ENCODE peak calls at places on chromosomes 5 and 9, in ten cellular contexts. One of them, this sample, is unnamed.

GRCh38 chr5:112146323-112146848 is 272.7 kb downstream of the EPB41L4A start:
- DNase-seq in glutamatergic neuron: no peak
- DNase-seq in KG1: no peak
- DNase-seq in cardiac fibroblast: peak
- DNase-seq in NCI-H1092 treated with DMSO at 0.1 percent for 48 hours: no peak
- DNase-seq in brain microvascular endothelial cell: peak
- DNase-seq in substantia nigra: no peak
- DNase-seq in left ventricle myocardium inferior: no peak
- DNase-seq in M059J: peak
- DNase-seq in H9: no peak
- DNase-seq in this sample: no peak

GRCh38 chr5:141992349-141992963 is 20.4 kb downstream of the GNPDA1 start:
- DNase-seq in glutamatergic neuron: peak
- DNase-seq in KG1: no peak
- DNase-seq in cardiac fibroblast: peak
- DNase-seq in NCI-H1092 treated with DMSO at 0.1 percent for 48 hours: peak
- DNase-seq in brain microvascular endothelial cell: peak
- DNase-seq in substantia nigra: peak
- DNase-seq in left ventricle myocardium inferior: peak
- DNase-seq in M059J: peak
- DNase-seq in H9: no peak
- DNase-seq in this sample: peak

GRCh38 chr9:16039103-16039987 is 486.5 kb downstream of the CCDC171 start:
- DNase-seq in glutamatergic neuron: peak
- DNase-seq in KG1: no peak
- DNase-seq in cardiac fibroblast: no peak
- DNase-seq in NCI-H1092 treated with DMSO at 0.1 percent for 48 hours: no peak
- DNase-seq in brain microvascular endothelial cell: peak
- DNase-seq in substantia nigra: peak
- DNase-seq in left ventricle myocardium inferior: no peak
- DNase-seq in M059J: peak
- DNase-seq in H9: peak
- DNase-seq in this sample: peak

GRCh38 chr9:126295516-126295915 is 31.1 kb upstream of the MVB12B start:
- DNase-seq in glutamatergic neuron: no peak
- DNase-seq in KG1: no peak
- DNase-seq in cardiac fibroblast: no peak
- DNase-seq in NCI-H1092 treated with DMSO at 0.1 percent for 48 hours: no peak
- DNase-seq in brain microvascular endothelial cell: no peak
- DNase-seq in substantia nigra: no peak
- DNase-seq in left ventricle myocardium inferior: no peak
- DNase-seq in M059J: no peak
- DNase-seq in H9: no peak
- DNase-seq in this sample: no peak

GRCh38 chr9:35749515-35750255 is 598 bp downstream of the RGP1 start:
- DNase-seq in glutamatergic neuron: no peak
- DNase-seq in KG1: no peak
- DNase-seq in cardiac fibroblast: no peak
- DNase-seq in NCI-H1092 treated with DMSO at 0.1 percent for 48 hours: no peak
- DNase-seq in brain microvascular endothelial cell: no peak
- DNase-seq in substantia nigra: no peak
- DNase-seq in left ventricle myocardium inferior: no peak
- DNase-seq in M059J: peak
- DNase-seq in H9: peak
- DNase-seq in this sample: no peak

GRCh38 chr5:172005708-172006377 is 595 bp downstream of the FBXW11 start:
- DNase-seq in glutamatergic neuron: peak
- DNase-seq in KG1: no peak
- DNase-seq in cardiac fibroblast: peak
- DNase-seq in NCI-H1092 treated with DMSO at 0.1 percent for 48 hours: no peak
- DNase-seq in brain microvascular endothelial cell: peak
- DNase-seq in substantia nigra: peak
- DNase-seq in left ventricle myocardium inferior: peak
- DNase-seq in M059J: peak
- DNase-seq in H9: peak
- DNase-seq in this sample: no peak

GRCh38 chr9:19512432-19512831 is 103.6 kb downstream of the ACER2 start:
- DNase-seq in glutamatergic neuron: no peak
- DNase-seq in KG1: no peak
- DNase-seq in cardiac fibroblast: no peak
- DNase-seq in NCI-H1092 treated with DMSO at 0.1 percent for 48 hours: no peak
- DNase-seq in brain microvascular endothelial cell: no peak
- DNase-seq in substantia nigra: no peak
- DNase-seq in left ventricle myocardium inferior: no peak
- DNase-seq in M059J: no peak
- DNase-seq in H9: no peak
- DNase-seq in this sample: no peak

GRCh38 chr5:106894964-106895363 is 775.8 kb downstream of the EFNA5 start:
- DNase-seq in glutamatergic neuron: no peak
- DNase-seq in KG1: no peak
- DNase-seq in cardiac fibroblast: peak
- DNase-seq in NCI-H1092 treated with DMSO at 0.1 percent for 48 hours: no peak
- DNase-seq in brain microvascular endothelial cell: peak
- DNase-seq in substantia nigra: no peak
- DNase-seq in left ventricle myocardium inferior: no peak
- DNase-seq in M059J: peak
- DNase-seq in H9: no peak
- DNase-seq in this sample: no peak

GRCh38 chr5:154076240-154076922 is 37.6 kb downstream of the MFAP3 start:
- DNase-seq in glutamatergic neuron: no peak
- DNase-seq in KG1: no peak
- DNase-seq in cardiac fibroblast: no peak
- DNase-seq in NCI-H1092 treated with DMSO at 0.1 percent for 48 hours: no peak
- DNase-seq in brain microvascular endothelial cell: no peak
- DNase-seq in substantia nigra: no peak
- DNase-seq in left ventricle myocardium inferior: no peak
- DNase-seq in M059J: no peak
- DNase-seq in H9: no peak
- DNase-seq in this sample: no peak

GRCh38 chr9:93945400-93946337 is 9.5 kb downstream of the BARX1 start:
- DNase-seq in glutamatergic neuron: no peak
- DNase-seq in KG1: no peak
- DNase-seq in cardiac fibroblast: no peak
- DNase-seq in NCI-H1092 treated with DMSO at 0.1 percent for 48 hours: peak
- DNase-seq in brain microvascular endothelial cell: no peak
- DNase-seq in substantia nigra: no peak
- DNase-seq in left ventricle myocardium inferior: no peak
- DNase-seq in M059J: no peak
- DNase-seq in H9: no peak
- DNase-seq in this sample: no peak

GRCh38 chr9:5671711-5672353 is 42.9 kb downstream of the RIC1 start:
- DNase-seq in glutamatergic neuron: no peak
- DNase-seq in KG1: no peak
- DNase-seq in cardiac fibroblast: no peak
- DNase-seq in NCI-H1092 treated with DMSO at 0.1 percent for 48 hours: peak
- DNase-seq in brain microvascular endothelial cell: no peak
- DNase-seq in substantia nigra: no peak
- DNase-seq in left ventricle myocardium inferior: no peak
- DNase-seq in M059J: peak
- DNase-seq in H9: no peak
- DNase-seq in this sample: no peak

GRCh38 chr5:155080721-155081120 is 67.2 kb downstream of the KIF4B start:
- DNase-seq in glutamatergic neuron: no peak
- DNase-seq in KG1: no peak
- DNase-seq in cardiac fibroblast: no peak
- DNase-seq in NCI-H1092 treated with DMSO at 0.1 percent for 48 hours: no peak
- DNase-seq in brain microvascular endothelial cell: peak
- DNase-seq in substantia nigra: no peak
- DNase-seq in left ventricle myocardium inferior: no peak
- DNase-seq in M059J: no peak
- DNase-seq in H9: no peak
- DNase-seq in this sample: no peak

GRCh38 chr9:14438232-14438966 is 124.5 kb upstream of the NFIB start:
- DNase-seq in glutamatergic neuron: no peak
- DNase-seq in KG1: no peak
- DNase-seq in cardiac fibroblast: no peak
- DNase-seq in NCI-H1092 treated with DMSO at 0.1 percent for 48 hours: no peak
- DNase-seq in brain microvascular endothelial cell: no peak
- DNase-seq in substantia nigra: no peak
- DNase-seq in left ventricle myocardium inferior: no peak
- DNase-seq in M059J: peak
- DNase-seq in H9: no peak
- DNase-seq in this sample: no peak

GRCh38 chr5:152349683-152350526 is 55.2 kb downstream of the NMUR2 start:
- DNase-seq in glutamatergic neuron: peak
- DNase-seq in KG1: no peak
- DNase-seq in cardiac fibroblast: peak
- DNase-seq in NCI-H1092 treated with DMSO at 0.1 percent for 48 hours: peak
- DNase-seq in brain microvascular endothelial cell: peak
- DNase-seq in substantia nigra: peak
- DNase-seq in left ventricle myocardium inferior: peak
- DNase-seq in M059J: peak
- DNase-seq in H9: peak
- DNase-seq in this sample: peak

GRCh38 chr5:81426347-81426746 is 32.4 kb upstream of the ACOT12 start:
- DNase-seq in glutamatergic neuron: no peak
- DNase-seq in KG1: no peak
- DNase-seq in cardiac fibroblast: no peak
- DNase-seq in NCI-H1092 treated with DMSO at 0.1 percent for 48 hours: no peak
- DNase-seq in brain microvascular endothelial cell: no peak
- DNase-seq in substantia nigra: no peak
- DNase-seq in left ventricle myocardium inferior: no peak
- DNase-seq in M059J: no peak
- DNase-seq in H9: no peak
- DNase-seq in this sample: no peak

GRCh38 chr5:124596595-124597388 is 149.6 kb downstream of the ZNF608 start:
- DNase-seq in glutamatergic neuron: no peak
- DNase-seq in KG1: no peak
- DNase-seq in cardiac fibroblast: peak
- DNase-seq in NCI-H1092 treated with DMSO at 0.1 percent for 48 hours: no peak
- DNase-seq in brain microvascular endothelial cell: peak
- DNase-seq in substantia nigra: no peak
- DNase-seq in left ventricle myocardium inferior: no peak
- DNase-seq in M059J: peak
- DNase-seq in H9: no peak
- DNase-seq in this sample: no peak

GRCh38 chr5:134053840-134054338 is 49.1 kb upstream of the VDAC1 start:
- DNase-seq in glutamatergic neuron: no peak
- DNase-seq in KG1: peak
- DNase-seq in cardiac fibroblast: peak
- DNase-seq in NCI-H1092 treated with DMSO at 0.1 percent for 48 hours: no peak
- DNase-seq in brain microvascular endothelial cell: no peak
- DNase-seq in substantia nigra: no peak
- DNase-seq in left ventricle myocardium inferior: no peak
- DNase-seq in M059J: peak
- DNase-seq in H9: no peak
- DNase-seq in this sample: no peak

GRCh38 chr5:136686192-136686872 is 321.0 kb upstream of the TRPC7 start:
- DNase-seq in glutamatergic neuron: no peak
- DNase-seq in KG1: no peak
- DNase-seq in cardiac fibroblast: peak
- DNase-seq in NCI-H1092 treated with DMSO at 0.1 percent for 48 hours: peak
- DNase-seq in brain microvascular endothelial cell: peak
- DNase-seq in substantia nigra: no peak
- DNase-seq in left ventricle myocardium inferior: no peak
- DNase-seq in M059J: peak
- DNase-seq in H9: peak
- DNase-seq in this sample: no peak

GRCh38 chr9:96009690-96010477 is 134.4 kb downstream of the ERCC6L2 start:
- DNase-seq in glutamatergic neuron: no peak
- DNase-seq in KG1: no peak
- DNase-seq in cardiac fibroblast: no peak
- DNase-seq in NCI-H1092 treated with DMSO at 0.1 percent for 48 hours: no peak
- DNase-seq in brain microvascular endothelial cell: peak
- DNase-seq in substantia nigra: no peak
- DNase-seq in left ventricle myocardium inferior: no peak
- DNase-seq in M059J: peak
- DNase-seq in H9: no peak
- DNase-seq in this sample: no peak

GRCh38 chr5:38500861-38501260 is 55.6 kb downstream of the LIFR start:
- DNase-seq in glutamatergic neuron: no peak
- DNase-seq in KG1: no peak
- DNase-seq in cardiac fibroblast: peak
- DNase-seq in NCI-H1092 treated with DMSO at 0.1 percent for 48 hours: no peak
- DNase-seq in brain microvascular endothelial cell: peak
- DNase-seq in substantia nigra: no peak
- DNase-seq in left ventricle myocardium inferior: no peak
- DNase-seq in M059J: peak
- DNase-seq in H9: no peak
- DNase-seq in this sample: no peak

GRCh38 chr9:127223810-127224177 is 40.8 kb upstream of the GARNL3 start:
- DNase-seq in glutamatergic neuron: no peak
- DNase-seq in KG1: no peak
- DNase-seq in cardiac fibroblast: no peak
- DNase-seq in NCI-H1092 treated with DMSO at 0.1 percent for 48 hours: no peak
- DNase-seq in brain microvascular endothelial cell: no peak
- DNase-seq in substantia nigra: no peak
- DNase-seq in left ventricle myocardium inferior: no peak
- DNase-seq in M059J: no peak
- DNase-seq in H9: no peak
- DNase-seq in this sample: no peak

GRCh38 chr9:129393064-129393463 is 215.0 kb upstream of the IER5L start:
- DNase-seq in glutamatergic neuron: no peak
- DNase-seq in KG1: no peak
- DNase-seq in cardiac fibroblast: no peak
- DNase-seq in NCI-H1092 treated with DMSO at 0.1 percent for 48 hours: no peak
- DNase-seq in brain microvascular endothelial cell: no peak
- DNase-seq in substantia nigra: no peak
- DNase-seq in left ventricle myocardium inferior: no peak
- DNase-seq in M059J: no peak
- DNase-seq in H9: no peak
- DNase-seq in this sample: no peak

GRCh38 chr9:94865599-94866456 is 139.3 kb downstream of the AOPEP start:
- DNase-seq in glutamatergic neuron: peak
- DNase-seq in KG1: no peak
- DNase-seq in cardiac fibroblast: peak
- DNase-seq in NCI-H1092 treated with DMSO at 0.1 percent for 48 hours: peak
- DNase-seq in brain microvascular endothelial cell: no peak
- DNase-seq in substantia nigra: peak
- DNase-seq in left ventricle myocardium inferior: peak
- DNase-seq in M059J: peak
- DNase-seq in H9: no peak
- DNase-seq in this sample: no peak

GRCh38 chr5:43543434-43543833 is 13.4 kb downstream of the PAIP1 start:
- DNase-seq in glutamatergic neuron: no peak
- DNase-seq in KG1: no peak
- DNase-seq in cardiac fibroblast: no peak
- DNase-seq in NCI-H1092 treated with DMSO at 0.1 percent for 48 hours: no peak
- DNase-seq in brain microvascular endothelial cell: no peak
- DNase-seq in substantia nigra: no peak
- DNase-seq in left ventricle myocardium inferior: no peak
- DNase-seq in M059J: no peak
- DNase-seq in H9: no peak
- DNase-seq in this sample: no peak

GRCh38 chr5:14273207-14273767 is 130.1 kb downstream of the TRIO start:
- DNase-seq in glutamatergic neuron: no peak
- DNase-seq in KG1: no peak
- DNase-seq in cardiac fibroblast: no peak
- DNase-seq in NCI-H1092 treated with DMSO at 0.1 percent for 48 hours: no peak
- DNase-seq in brain microvascular endothelial cell: no peak
- DNase-seq in substantia nigra: no peak
- DNase-seq in left ventricle myocardium inferior: no peak
- DNase-seq in M059J: no peak
- DNase-seq in H9: no peak
- DNase-seq in this sample: no peak

GRCh38 chr5:168532471-168532870 is 3.4 kb downstream of the FBLL1 start:
- DNase-seq in glutamatergic neuron: peak
- DNase-seq in KG1: no peak
- DNase-seq in cardiac fibroblast: no peak
- DNase-seq in NCI-H1092 treated with DMSO at 0.1 percent for 48 hours: no peak
- DNase-seq in brain microvascular endothelial cell: no peak
- DNase-seq in substantia nigra: no peak
- DNase-seq in left ventricle myocardium inferior: no peak
- DNase-seq in M059J: no peak
- DNase-seq in H9: peak
- DNase-seq in this sample: no peak

GRCh38 chr5:80659111-80659510 is 4.3 kb upstream of the DHFR start:
- DNase-seq in glutamatergic neuron: no peak
- DNase-seq in KG1: no peak
- DNase-seq in cardiac fibroblast: peak
- DNase-seq in NCI-H1092 treated with DMSO at 0.1 percent for 48 hours: no peak
- DNase-seq in brain microvascular endothelial cell: peak
- DNase-seq in substantia nigra: no peak
- DNase-seq in left ventricle myocardium inferior: no peak
- DNase-seq in M059J: peak
- DNase-seq in H9: no peak
- DNase-seq in this sample: no peak